ENCODE peak calls at places on chromosomes 12 and 14, in eight cellular contexts. U is NCI-H460; T is bronchial epithelial cell; Z is head of caudate nucleus; I is T1000; D is stimulated activated CD8-positive, alpha-beta memory T cell treated with anti-CD3 and anti-CD28 coated beads, Interleukin-15, amount 100 ng/mL, for 24 hours; W is endodermal cell; S is RWPE1. A is an unnamed sample.

GRCh38 chr12:64318605-64319004 is 72.0 kb downstream of the C12orf56 start:
- DNase-seq in U (peak), T (peak), Z (no peak), I (no peak), D (no peak), W (peak), S (no peak), A (peak)

GRCh38 chr14:89089330-89089729 is 264.9 kb downstream of the TTC8 start:
- DNase-seq in U (no peak), T (no peak), Z (no peak), I (no peak), D (no peak), W (no peak), S (no peak), A (no peak)

GRCh38 chr12:130227641-130228040 is 65.4 kb downstream of the FZD10 start:
- DNase-seq in U (no peak), T (peak), Z (no peak), I (no peak), D (no peak), W (peak), S (no peak), A (no peak)

GRCh38 chr12:112148031-112148513 is 22.7 kb downstream of the TRAFD1 start:
- DNase-seq in U (no peak), T (peak), Z (no peak), I (no peak), D (no peak), W (peak), S (peak), A (no peak)

GRCh38 chr12:28851781-28852180 is 297.3 kb upstream of the FAR2 start:
- DNase-seq in U (no peak), T (no peak), Z (no peak), I (no peak), D (no peak), W (no peak), S (no peak), A (no peak)

GRCh38 chr14:24992624-24993360 is 57.2 kb downstream of the STXBP6 start:
- DNase-seq in U (no peak), T (no peak), Z (no peak), I (no peak), D (no peak), W (no peak), S (no peak), A (no peak)

GRCh38 chr14:51201890-51202289 is 38.2 kb upstream of the TMX1 start:
- DNase-seq in U (no peak), T (no peak), Z (no peak), I (no peak), D (no peak), W (no peak), S (no peak), A (no peak)

GRCh38 chr12:132429122-132429931 is 60.6 kb upstream of the FBRSL1 start:
- DNase-seq in U (no peak), T (no peak), Z (no peak), I (no peak), D (no peak), W (peak), S (no peak), A (peak)

GRCh38 chr14:69346710-69347109 is 51.4 kb downstream of the ERH start:
- DNase-seq in U (peak), T (peak), Z (no peak), I (no peak), D (no peak), W (peak), S (no peak), A (peak)

GRCh38 chr12:75642226-75642625 is 130.8 kb upstream of the KRR1 start:
- DNase-seq in U (no peak), T (peak), Z (no peak), I (no peak), D (no peak), W (no peak), S (no peak), A (no peak)

GRCh38 chr12:89775336-89776005 is 66.8 kb upstream of the ATP2B1 start:
- DNase-seq in U (no peak), T (no peak), Z (no peak), I (no peak), D (no peak), W (no peak), S (peak), A (no peak)

GRCh38 chr12:2248901-2249381 is 196.2 kb downstream of the CACNA1C start:
- DNase-seq in U (no peak), T (no peak), Z (no peak), I (no peak), D (no peak), W (no peak), S (no peak), A (no peak)

GRCh38 chr14:69261761-69262331 is 1.9 kb downstream of the GALNT16 start:
- DNase-seq in U (no peak), T (no peak), Z (no peak), I (no peak), D (no peak), W (peak), S (no peak), A (peak)

GRCh38 chr14:75254901-75255300 is 23.7 kb upstream of the FOS start:
- DNase-seq in U (no peak), T (peak), Z (no peak), I (no peak), D (no peak), W (no peak), S (peak), A (peak)

GRCh38 chr12:121331268-121331667 is 20.9 kb downstream of the ANAPC5 start:
- DNase-seq in U (no peak), T (peak), Z (no peak), I (no peak), D (no peak), W (no peak), S (no peak), A (no peak)

GRCh38 chr12:118548887-118549286 is 172.5 kb downstream of the SUDS3 start:
- DNase-seq in U (no peak), T (no peak), Z (no peak), I (no peak), D (no peak), W (no peak), S (no peak), A (no peak)

GRCh38 chr14:64227856-64228255 is 66.3 kb downstream of the ESR2 start:
- DNase-seq in U (no peak), T (no peak), Z (no peak), I (no peak), D (no peak), W (no peak), S (no peak), A (no peak)

GRCh38 chr12:6351622-6352021 is 9.7 kb upstream of the TNFRSF1A start:
- DNase-seq in U (no peak), T (no peak), Z (no peak), I (no peak), D (no peak), W (no peak), S (no peak), A (no peak)

GRCh38 chr14:80602931-80603330 is 338.6 kb downstream of the CEP128 start:
- DNase-seq in U (no peak), T (no peak), Z (peak), I (no peak), D (no peak), W (no peak), S (no peak), A (no peak)